ENCODE peak calls at places on chromosomes 6 and 20, in five cellular contexts. E, A, T, V and D are unnamed samples. For H3K4me1, the result is how much of the 10 kb centered on the place peaks cover.

GRCh38 chr6:142300758-142301251 is 1.0 kb upstream of the ADGRG6 start:
- DNase-seq in E (no peak), A (peak), T (no peak), V (peak), D (no peak)

GRCh38 chr6:53424300-53424699 is 75.5 kb upstream of the ELOVL5 start:
- DNase-seq in E (no peak), A (no peak), T (no peak), V (no peak), D (no peak)

GRCh38 chr6:43951063-43951755 is 176.0 kb downstream of the MRPL14 start:
- DNase-seq in E (peak), A (peak), T (peak), V (peak), D (no peak)

GRCh38 chr6:114344971-114345274 is 2.1 kb upstream of the HS3ST5 start:
- DNase-seq in E (no peak), A (no peak), T (no peak), V (no peak), D (no peak)

GRCh38 chr20:36631651-36632050 is 14.3 kb downstream of the SLA2 start:
- DNase-seq in E (no peak), A (no peak), T (no peak), V (no peak), D (no peak)

GRCh38 chr6:112284603-112285002 is 30.2 kb upstream of the LAMA4 start:
- DNase-seq in E (no peak), A (no peak), T (no peak), V (no peak), D (no peak)

GRCh38 chr6:3195695-3196497 is 31.6 kb downstream of the TUBB2B start:
- DNase-seq in E (no peak), A (peak), T (peak), V (peak), D (no peak)

GRCh38 chr6:79784013-79784753 is 153.1 kb downstream of the SH3BGRL2 start:
- DNase-seq in E (no peak), A (no peak), T (no peak), V (no peak), D (no peak)

GRCh38 chr20:48750941-48751620 is 76.7 kb downstream of the PREX1 start:
- DNase-seq in E (peak), A (no peak), T (no peak), V (no peak), D (peak)

GRCh38 chr6:122869437-122870024 is 80.5 kb downstream of the SMPDL3A start:
- DNase-seq in E (no peak), A (peak), T (peak), V (peak), D (no peak)

GRCh38 chr20:52104546-52105044 is 87.0 kb downstream of the ZFP64 start:
- DNase-seq in E (peak), A (no peak), T (no peak), V (no peak), D (peak)

GRCh38 chr20:40954521-40955165 is 74.0 kb upstream of the TOP1 start:
- DNase-seq in E (no peak), A (no peak), T (no peak), V (no peak), D (no peak)

GRCh38 chr6:81774542-81774941 is 22.1 kb upstream of the TENT5A start:
- DNase-seq in E (no peak), A (no peak), T (no peak), V (peak), D (no peak)

GRCh38 chr6:81770395-81770794 is 17.9 kb upstream of the TENT5A start:
- DNase-seq in E (no peak), A (no peak), T (no peak), V (no peak), D (no peak)

GRCh38 chr6:81773887-81774286 is 21.4 kb upstream of the TENT5A start:
- DNase-seq in E (no peak), A (no peak), T (no peak), V (no peak), D (no peak)

GRCh38 chr6:81769834-81770233 is 17.4 kb upstream of the TENT5A start:
- DNase-seq in E (no peak), A (no peak), T (no peak), V (no peak), D (no peak)

DNA sequence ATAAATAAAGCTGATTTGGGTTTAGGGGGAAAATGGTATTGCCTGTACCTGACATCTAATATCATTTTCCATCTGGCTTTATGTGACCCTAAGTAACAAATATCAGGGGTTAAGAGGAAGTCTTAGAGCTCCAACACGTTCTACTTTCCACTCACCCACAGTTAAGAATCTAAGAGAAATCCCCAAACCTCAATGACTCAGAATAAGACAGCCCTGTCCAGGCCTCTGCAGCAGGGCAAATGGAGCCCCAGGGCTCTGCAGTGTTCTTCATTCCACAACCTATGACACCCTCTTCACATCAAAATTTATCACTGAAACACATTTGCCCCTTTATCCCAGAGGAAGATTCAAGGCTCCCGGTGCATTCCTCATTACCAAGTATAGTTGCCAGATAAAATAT is 20.3 kb upstream of the TENT5A start:
- DNase-seq in E (no peak), A (no peak), T (no peak), V (no peak), D (no peak)
- TF ChIP-seq ZNF274 in E (no peak), A (no peak), T (no peak), V (no peak), D (no peak)

DNA sequence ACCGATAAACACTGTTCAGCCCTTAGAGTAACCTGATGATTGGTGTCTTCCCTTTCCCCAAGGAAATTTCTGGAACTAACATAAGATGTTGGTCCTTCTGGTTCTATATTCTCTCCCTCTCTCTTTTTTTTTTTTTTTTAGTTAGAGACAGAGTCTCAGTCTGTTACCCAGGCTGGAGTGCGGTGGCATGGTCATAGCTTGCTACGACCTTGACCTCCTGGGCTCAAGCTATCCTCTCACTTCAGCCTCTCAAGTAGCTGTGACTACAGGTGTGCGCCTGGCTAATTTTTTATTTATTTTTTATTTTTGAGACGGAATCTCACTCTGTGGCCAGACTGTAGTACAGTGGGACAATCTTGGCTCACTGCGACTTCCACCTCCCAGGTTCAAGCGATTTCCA is 12.9 kb downstream of the PANK2 start:
- DNase-seq in E (no peak), A (no peak), T (no peak), V (no peak), D (no peak)
- H3K4me1 ChIP-seq in E (under half), A (half or more), T (under half), V (half or more), D (under half)

GRCh38 chr6:73290435-73290834 is 27.4 kb upstream of the KHDC1 start:
- DNase-seq in E (no peak), A (no peak), T (no peak), V (no peak), D (no peak)
- TF ChIP-seq ZNF274 in E (no peak), A (no peak), T (no peak), V (no peak), D (no peak)

GRCh38 chr20:62547364-62547763 is 71.6 kb upstream of the GATA5 start:
- DNase-seq in E (no peak), A (no peak), T (no peak), V (no peak), D (no peak)
- H3K4me1 ChIP-seq in E (under half), A (under half), T (half or more), V (under half), D (under half)

DNA sequence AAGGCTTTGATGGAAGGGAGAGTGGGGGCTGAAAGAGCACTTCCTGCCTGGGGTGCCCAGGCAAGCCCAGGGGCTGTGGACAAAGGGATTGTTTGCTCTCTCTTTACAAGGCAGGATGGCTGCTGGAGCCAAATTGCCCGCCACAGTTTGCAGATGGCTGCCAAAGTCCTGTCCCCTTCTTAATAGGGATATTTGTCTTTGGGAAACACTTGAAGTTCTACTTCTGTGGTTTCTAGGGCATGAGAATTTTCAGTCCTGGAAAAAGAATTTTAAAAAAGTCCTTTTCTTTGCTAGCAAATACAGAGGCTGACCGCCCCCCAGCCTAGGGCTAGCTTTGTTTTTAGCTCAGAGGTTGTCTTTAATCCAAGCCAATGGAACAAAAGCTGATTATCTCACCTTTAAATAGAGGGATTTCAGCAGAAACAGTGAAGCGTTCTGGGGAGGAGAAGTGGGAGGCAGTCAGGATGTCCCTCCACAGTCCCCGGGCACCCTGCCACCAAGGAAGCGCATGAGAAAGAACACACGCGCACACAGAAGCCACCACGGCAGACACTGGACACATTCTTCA is 736.7 kb downstream of the QKI start:
- DNase-seq in E (no peak), A (no peak), T (no peak), V (no peak), D (no peak)
- TF ChIP-seq ZNF274 in E (no peak), A (no peak), T (no peak), V (no peak), D (no peak)

GRCh38 chr20:24764825-24765224 is 184.2 kb upstream of the CST7 start:
- DNase-seq in E (no peak), A (no peak), T (no peak), V (no peak), D (no peak)
- H3K4me1 ChIP-seq in E (under half), A (under half), T (under half), V (under half), D (under half)

GRCh38 chr6:168277274-168277669 is 42.3 kb downstream of the DACT2 start:
- DNase-seq in E (no peak), A (no peak), T (no peak), V (no peak), D (no peak)
- TF ChIP-seq ZNF274 in E (no peak), A (no peak), T (no peak), V (no peak), D (no peak)

DNA sequence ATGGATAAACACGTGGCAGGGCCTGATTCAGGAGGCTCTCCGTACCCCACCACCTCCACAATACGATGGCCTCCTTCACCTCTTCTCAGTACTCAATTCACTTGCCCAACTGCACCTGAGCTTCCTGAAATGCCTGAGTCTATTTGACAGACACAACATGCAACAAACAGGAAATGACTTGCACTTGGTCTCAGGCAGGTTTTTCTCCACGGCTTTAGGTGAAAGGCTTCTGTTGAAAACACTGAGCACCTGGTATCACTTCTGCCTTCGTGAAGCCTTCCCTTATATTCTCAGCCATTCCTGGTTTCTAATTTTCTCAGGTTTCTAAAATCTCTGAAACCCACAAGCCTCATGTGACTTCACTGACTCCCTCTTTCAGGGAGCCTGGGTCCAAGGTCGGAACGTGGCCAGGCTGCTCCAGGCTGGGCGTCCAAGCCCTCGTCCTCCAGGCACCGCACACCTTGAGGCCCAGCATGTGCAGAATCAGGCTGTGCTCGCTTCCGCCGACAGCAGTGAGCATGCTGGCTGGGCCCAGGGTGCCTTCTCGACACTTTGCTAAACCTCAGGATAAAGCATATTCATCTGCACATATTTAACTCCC is 34.7 kb downstream of the TAF4 start:
- DNase-seq in E (no peak), A (no peak), T (peak), V (peak), D (no peak)
- H3K4me1 ChIP-seq in E (under half), A (under half), T (under half), V (half or more), D (under half)

DNA sequence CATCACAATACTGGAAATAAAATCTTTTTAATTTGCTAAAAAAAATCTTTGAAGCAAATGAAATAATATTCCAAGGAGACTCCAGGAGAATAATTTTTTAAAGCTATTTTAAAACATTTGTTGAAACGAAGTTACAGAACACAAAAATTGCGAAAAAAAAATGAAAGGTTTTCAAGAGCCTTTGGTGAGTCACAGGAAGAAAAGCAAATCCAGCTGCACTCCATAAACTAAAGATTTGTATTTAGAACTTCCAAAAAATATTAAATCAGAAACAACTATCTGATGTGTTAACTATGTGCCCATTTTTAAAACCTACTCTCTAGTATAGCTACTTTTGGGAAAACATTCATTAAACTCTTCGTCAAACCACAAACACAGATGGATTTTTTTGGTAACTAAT is 23.6 kb downstream of the PDSS2 start:
- DNase-seq in E (no peak), A (no peak), T (no peak), V (no peak), D (no peak)
- TF ChIP-seq ZNF274 in E (no peak), A (no peak), T (no peak), V (no peak), D (no peak)

GRCh38 chr6:56693988-56694387 is 51.3 kb upstream of the DST start:
- DNase-seq in E (no peak), A (no peak), T (no peak), V (no peak), D (no peak)

GRCh38 chr6:56699066-56699654 is 56.5 kb upstream of the DST start:
- DNase-seq in E (no peak), A (no peak), T (peak), V (peak), D (no peak)

GRCh38 chr6:56693246-56693607 is 50.5 kb upstream of the DST start:
- DNase-seq in E (no peak), A (no peak), T (no peak), V (peak), D (no peak)

GRCh38 chr6:56692586-56693245 is 50.0 kb upstream of the DST start:
- DNase-seq in E (no peak), A (no peak), T (no peak), V (peak), D (no peak)

DNA sequence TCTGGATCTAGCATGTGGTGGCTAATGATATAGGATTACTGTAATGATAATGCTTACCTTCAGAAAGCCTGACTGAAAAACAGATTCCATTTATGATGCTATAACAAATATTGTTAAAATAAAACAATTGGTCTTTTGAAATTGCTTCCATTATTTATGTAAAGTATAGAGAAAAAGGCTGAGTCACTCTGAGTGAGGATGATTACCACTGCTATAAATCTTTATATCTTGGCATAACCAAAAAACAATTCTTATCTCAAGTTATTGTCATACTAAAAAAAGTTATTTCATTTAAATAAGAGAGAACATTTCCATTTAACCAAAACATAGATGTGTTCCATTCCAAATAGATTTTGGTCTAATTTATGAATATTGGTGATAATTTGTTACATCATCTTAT is 53.0 kb upstream of the DST start:
- DNase-seq in E (no peak), A (no peak), T (no peak), V (no peak), D (no peak)
- H3K4me1 ChIP-seq in E (under half), A (under half), T (under half), V (under half), D (under half)